ENCODE peak calls at places on chromosomes 13 and 19, in five cellular contexts. B is NB4, U is WTC11, I is HCT116, Y is endothelial cell of umbilical vein. G is an unnamed sample.

GRCh38 chr13:97976551-97977375 is 23.3 kb downstream of the IPO5 start:
- DNase-seq in I (no peak), Y (no peak), U (peak), B (no peak), G (peak)

GRCh38 chr19:8377598-8377997 is 12.6 kb upstream of the RAB11B start:
- DNase-seq in Y (no peak), B (no peak), I (no peak), U (no peak), G (no peak)

GRCh38 chr19:49683814-49684250 is 5.6 kb upstream of the ADM5 start:
- DNase-seq in Y (no peak), U (no peak), B (no peak), I (no peak), G (no peak)

GRCh38 chr19:43132696-43133095 is 50.2 kb upstream of the PSG2 start:
- DNase-seq in B (no peak), Y (no peak), U (no peak), I (no peak), G (no peak)

GRCh38 chr13:65585346-65585745 is 1644.8 kb downstream of the PCDH9 start:
- DNase-seq in U (peak), I (no peak), Y (no peak), B (no peak), G (no peak)

GRCh38 chr19:19139876-19140229 is 1.6 kb upstream of the TMEM161A start:
- DNase-seq in Y (no peak), U (no peak), B (no peak), I (no peak), G (no peak)

GRCh38 chr13:112575680-112576079 is 12.3 kb downstream of the TUBGCP3 start:
- DNase-seq in I (no peak), B (peak), U (peak), Y (peak), G (no peak)

GRCh38 chr13:93709511-93710244 is 483.1 kb downstream of the GPC6 start:
- DNase-seq in U (no peak), I (no peak), Y (no peak), B (no peak), G (no peak)

GRCh38 chr13:51004918-51005460 is 95.4 kb downstream of the RNASEH2B start:
- DNase-seq in U (no peak), I (no peak), Y (no peak), B (no peak), G (no peak)

GRCh38 chr13:79541426-79542049 is 60.6 kb downstream of the NDFIP2 start:
- DNase-seq in B (peak), I (peak), Y (peak), U (no peak), G (peak)

GRCh38 chr19:28878862-28879566 is 333.9 kb downstream of the UQCRFS1 start:
- DNase-seq in B (peak), Y (peak), U (peak), I (peak), G (peak)

GRCh38 chr19:51365211-51366049 is 758 bp downstream of the ETFB start:
- DNase-seq in U (no peak), B (peak), I (no peak), Y (peak), G (no peak)

GRCh38 chr19:40231057-40231456 is 4.6 kb upstream of the CCNP start:
- DNase-seq in U (no peak), B (no peak), Y (no peak), I (no peak), G (no peak)

GRCh38 chr19:40232479-40232878 is 6.0 kb upstream of the CCNP start:
- DNase-seq in B (no peak), U (no peak), Y (no peak), I (no peak), G (no peak)

GRCh38 chr19:40229926-40230417 is 3.5 kb upstream of the CCNP start:
- DNase-seq in I (no peak), U (no peak), Y (no peak), B (no peak), G (no peak)

GRCh38 chr19:40232949-40233810 is 6.7 kb upstream of the CCNP start:
- DNase-seq in U (no peak), I (no peak), B (no peak), Y (no peak), G (no peak)

DNA sequence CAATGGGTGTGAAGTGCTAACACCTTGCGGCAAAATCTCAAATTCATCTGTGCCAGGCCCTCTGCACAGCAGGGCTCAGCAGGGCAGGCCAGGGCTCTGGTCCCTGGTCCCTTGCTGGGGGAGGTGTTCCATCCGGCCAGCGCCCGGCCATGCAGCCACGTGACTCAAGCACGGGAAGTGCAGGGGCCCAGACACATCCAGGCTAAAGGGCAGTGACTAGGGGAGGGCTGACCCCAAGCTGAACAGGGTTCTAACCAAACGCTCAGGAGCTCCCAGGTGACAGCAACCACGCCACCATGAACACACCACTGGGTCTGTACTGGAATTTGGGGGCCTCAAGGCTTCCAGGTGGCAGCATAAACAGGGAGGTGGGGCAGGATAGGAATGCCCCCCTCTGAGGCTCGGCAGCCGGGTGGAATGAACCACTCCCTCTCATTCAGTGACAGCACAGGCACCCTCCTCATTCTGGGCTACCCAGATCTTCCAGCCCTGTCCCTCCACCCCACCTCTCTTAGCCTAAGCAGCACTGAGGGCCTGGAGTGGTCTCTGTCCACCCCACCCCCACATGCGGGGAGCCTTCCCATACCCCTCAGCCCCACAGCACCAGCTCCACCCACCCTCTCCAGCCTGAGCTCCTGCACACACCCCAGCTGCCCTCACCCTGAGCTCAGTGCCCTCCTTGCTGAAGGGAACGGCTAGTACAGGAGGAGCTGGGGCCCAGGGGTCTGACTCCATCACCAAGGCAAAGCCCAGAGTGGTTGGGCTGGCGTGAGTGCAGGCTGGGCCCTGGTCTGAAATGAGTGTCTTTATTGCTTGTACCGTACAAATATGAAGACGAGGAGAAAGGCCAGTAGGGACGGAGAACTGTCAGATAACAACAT is 5.3 kb upstream of the CCNP start:
- DNase-seq in B (no peak), U (peak), Y (no peak), I (no peak), G (no peak)
- TF ChIP-seq MAX in B (no peak), U (peak), Y (peak), I (peak), G (no peak)

GRCh38 chr19:53466726-53467125 is 807 bp upstream of the ZNF813 start:
- DNase-seq in B (no peak), U (no peak), I (no peak), Y (peak), G (no peak)

GRCh38 chr19:53467138-53467502 is 413 bp upstream of the ZNF813 start:
- DNase-seq in U (peak), Y (no peak), B (no peak), I (no peak), G (no peak)

GRCh38 chr19:53471916-53472315 is 4.4 kb downstream of the ZNF813 start:
- DNase-seq in U (no peak), I (no peak), Y (no peak), B (no peak), G (no peak)

GRCh38 chr19:53463263-53463662 is 4.3 kb upstream of the ZNF813 start:
- DNase-seq in B (no peak), U (peak), I (no peak), Y (peak), G (no peak)

GRCh38 chr19:53467503-53468262 is at the start of gene ZNF813:
- DNase-seq in Y (peak), B (peak), I (no peak), U (peak), G (peak)
- TF ChIP-seq MAX in Y (no peak), B (no peak), I (no peak), U (peak), G (peak)

DNA sequence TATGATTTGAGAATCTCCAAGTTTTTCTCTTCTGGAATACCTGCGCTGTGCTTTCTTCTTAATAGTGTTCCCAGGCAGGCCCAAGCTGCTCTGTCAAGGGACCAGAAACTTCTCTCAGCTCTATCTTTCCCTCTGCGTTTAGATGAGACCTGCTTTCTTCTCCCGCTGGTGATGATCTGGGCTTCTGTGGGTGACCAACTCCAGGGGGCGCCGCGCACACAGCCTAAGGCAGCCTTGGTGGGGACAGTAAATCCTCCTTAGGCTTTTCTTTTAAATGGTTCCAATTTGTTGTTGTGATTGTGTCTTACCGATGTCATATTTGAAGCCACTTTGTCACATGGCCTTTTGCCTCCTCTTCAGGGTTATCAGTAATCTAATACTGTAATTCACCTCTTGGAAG is 439.4 kb upstream of the KLF12 start:
- DNase-seq in Y (no peak), I (no peak), U (peak), B (peak), G (peak)
- TF ChIP-seq MAX in Y (no peak), I (no peak), U (no peak), B (no peak), G (no peak)

DNA sequence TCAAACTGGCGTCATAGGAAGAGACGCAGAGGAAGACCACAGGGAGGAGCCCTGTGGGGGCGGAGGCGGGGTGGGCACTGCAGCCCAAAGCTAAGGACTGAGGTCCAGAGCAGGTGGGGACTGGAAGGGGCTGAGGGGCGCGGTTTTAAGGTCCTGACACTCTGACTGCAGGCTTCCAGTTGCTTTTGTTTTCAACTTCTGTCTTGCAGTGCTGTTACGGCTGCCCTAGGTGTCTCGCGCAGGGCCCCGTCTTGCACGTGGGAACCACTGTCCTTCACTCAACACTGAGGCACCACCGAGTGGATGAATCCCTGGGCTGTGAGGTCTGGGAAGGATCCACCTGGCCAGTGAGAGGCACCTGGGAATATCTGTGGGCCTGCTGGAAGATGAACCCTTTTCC is 76.0 kb downstream of the TEX29 start:
- DNase-seq in Y (no peak), B (no peak), I (no peak), U (no peak), G (no peak)
- TF ChIP-seq MAX in Y (no peak), B (no peak), I (no peak), U (no peak), G (no peak)

DNA sequence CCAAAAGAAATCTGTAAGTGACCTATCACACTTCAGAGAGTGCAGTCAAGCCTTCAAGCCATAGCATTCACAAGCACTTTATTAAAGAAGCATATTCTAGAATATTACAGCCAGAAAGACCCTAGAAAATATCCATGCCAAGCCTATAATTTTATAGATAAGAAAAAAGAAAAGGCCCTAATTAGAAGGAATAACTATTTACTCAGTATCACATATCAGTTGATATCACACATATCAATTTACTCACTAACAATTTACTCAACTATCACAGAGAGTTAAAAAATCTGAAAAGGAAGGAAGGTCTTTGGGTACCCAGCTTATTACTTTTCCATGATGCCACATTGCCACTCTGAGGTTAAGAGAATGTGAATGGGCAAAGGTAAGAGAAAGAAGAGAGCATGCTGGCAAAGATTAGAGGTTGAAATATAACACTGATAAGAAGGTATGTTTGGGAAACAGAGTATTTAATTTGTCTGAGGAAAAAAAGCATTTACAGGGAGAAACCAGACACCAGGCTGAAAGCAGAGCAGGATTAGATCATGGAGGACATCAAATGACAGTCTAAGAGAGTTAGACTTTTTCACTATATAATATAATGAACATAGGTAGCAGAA is 186.2 kb downstream of the VWA8 start:
- DNase-seq in B (no peak), I (no peak), U (no peak), Y (no peak), G (no peak)
- TF ChIP-seq MAX in B (no peak), I (no peak), U (no peak), Y (no peak), G (no peak)

DNA sequence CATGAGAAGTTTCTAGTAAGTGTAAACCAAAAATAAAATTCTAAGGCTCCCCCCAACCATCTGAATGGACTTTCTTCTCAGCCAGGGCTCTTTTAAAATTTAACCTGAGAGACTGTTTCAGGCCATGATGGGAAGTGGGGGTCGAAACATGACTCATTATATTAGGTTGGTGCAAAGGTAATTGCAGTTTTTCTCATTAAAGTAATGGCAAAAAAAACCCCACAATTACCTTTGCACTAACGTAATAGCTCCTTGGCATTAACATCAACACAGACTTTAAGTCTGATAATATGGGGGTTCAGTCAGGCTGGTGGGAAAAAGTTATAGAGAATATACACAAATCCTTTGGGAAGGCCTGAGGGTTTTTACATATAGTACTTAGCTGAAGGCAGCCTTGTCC is 9.4 kb upstream of the SPART start:
- DNase-seq in B (no peak), Y (no peak), I (no peak), U (no peak), G (no peak)
- TF ChIP-seq MAX in B (no peak), Y (no peak), I (no peak), U (no peak), G (no peak)

GRCh38 chr13:110561335-110562033 is at the start of gene RAB20:
- DNase-seq in B (peak), Y (peak), U (peak), I (peak), G (peak)
- TF ChIP-seq MAX in B (peak), Y (no peak), U (peak), I (peak), G (peak)

DNA sequence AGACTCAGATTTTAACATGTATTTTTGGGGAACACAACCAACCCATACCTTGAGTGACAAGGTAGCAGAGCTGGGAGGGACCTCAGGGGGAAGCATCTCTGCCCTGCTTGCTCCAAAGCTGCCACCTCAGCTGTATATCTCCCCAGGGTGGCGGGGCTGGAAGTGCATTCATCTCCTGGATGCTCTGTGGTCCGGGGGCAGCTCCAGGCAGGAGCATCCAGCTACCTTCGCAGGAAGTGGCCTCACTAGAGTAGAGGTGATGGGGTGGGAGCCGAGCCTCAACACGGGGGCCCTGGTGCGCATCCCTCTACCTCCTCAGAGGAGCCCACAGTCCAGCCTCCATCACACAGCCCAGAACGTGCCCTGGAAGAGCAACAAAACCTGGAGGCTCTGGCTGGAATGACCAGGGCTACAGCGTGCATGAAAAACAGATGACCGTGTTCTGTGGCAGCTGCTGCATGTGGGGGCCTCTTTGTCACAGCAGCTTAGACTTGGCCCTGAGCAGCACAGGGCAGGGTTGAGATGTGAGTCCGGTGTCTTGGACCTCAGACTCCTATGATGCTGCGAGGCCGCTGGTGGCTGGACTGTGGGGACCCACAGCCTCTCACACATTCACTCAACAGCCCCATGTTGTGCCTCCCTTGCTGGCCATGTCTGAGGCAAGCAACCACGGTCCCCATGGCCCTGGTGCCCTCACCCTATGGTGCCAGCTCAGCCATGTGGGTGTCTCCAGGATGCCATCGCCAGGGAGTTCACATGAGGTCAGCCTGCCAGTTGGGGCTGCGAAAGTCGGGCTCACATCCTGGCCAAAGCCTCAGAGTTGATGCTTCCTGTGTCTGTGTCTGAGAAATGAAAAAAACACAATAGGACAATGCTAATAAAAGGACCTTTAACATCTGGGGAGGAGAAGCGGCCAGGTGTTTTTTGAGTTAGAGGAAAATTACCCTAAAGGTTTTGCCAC is 17.1 kb upstream of the GAS6 start:
- DNase-seq in B (no peak), Y (peak), U (no peak), I (no peak), G (no peak)
- TF ChIP-seq MAX in B (no peak), Y (no peak), U (no peak), I (no peak), G (no peak)

GRCh38 chr19:4363571-4364304 is 20.4 kb downstream of the MPND start:
- DNase-seq in Y (no peak), B (no peak), I (no peak), U (no peak), G (no peak)
- TF ChIP-seq MAX in Y (no peak), B (no peak), I (no peak), U (no peak), G (no peak)

GRCh38 chr19:38867176-38867780 is 10.8 kb downstream of the RINL start:
- DNase-seq in Y (no peak), I (no peak), B (no peak), U (no peak), G (no peak)

GRCh38 chr19:38870612-38871011 is 7.5 kb downstream of the RINL start:
- DNase-seq in B (no peak), Y (no peak), U (no peak), I (no peak), G (no peak)

GRCh38 chr19:38869160-38869835 is 8.8 kb downstream of the RINL start:
- DNase-seq in B (peak), U (peak), I (no peak), Y (no peak), G (no peak)

GRCh38 chr19:38868551-38868950 is 9.5 kb downstream of the RINL start:
- DNase-seq in U (no peak), I (no peak), B (no peak), Y (no peak), G (no peak)

GRCh38 chr19:38869836-38870607 is 8.1 kb downstream of the RINL start:
- DNase-seq in I (no peak), Y (peak), U (peak), B (peak), G (peak)
- TF ChIP-seq MAX in I (no peak), Y (no peak), U (peak), B (no peak), G (peak)